ENCODE peak calls at places on chromosomes 4 and X, in six cellular contexts. T is tibial nerve, P is pancreas, J is mesenchymal stem cell, H is NT2/D1, D is mammary epithelial cell. Y is an unnamed sample.

GRCh38 chr4:109998867-109999303 is 86.2 kb downstream of the EGF start:
- DNase-seq in T (peak; percentile 66), P (no peak), J (peak; percentile 73), H (peak; percentile 33), D (peak; percentile 44), Y (peak; percentile 77)

GRCh38 chrX:108396188-108396885 is 41.9 kb downstream of the COL4A6 start:
- DNase-seq in T (no peak), P (no peak), J (peak; percentile 15), H (peak; percentile 25), D (peak; percentile 92), Y (no peak)

GRCh38 chr4:90207887-90208454 is 80.8 kb downstream of the CCSER1 start:
- DNase-seq in T (no peak), P (no peak), J (no peak), H (no peak), D (no peak), Y (no peak)

GRCh38 chr4:7905461-7905915 is 34.2 kb downstream of the AFAP1 start:
- DNase-seq in T (peak; percentile 57), P (no peak), J (peak; percentile 35), H (no peak), D (no peak), Y (no peak)

GRCh38 chrX:143633530-143634372 is 2.1 kb downstream of the SLITRK4 start:
- DNase-seq in T (no peak), P (peak; percentile 17), J (peak; percentile 29), H (no peak), D (no peak), Y (peak; percentile 46)

GRCh38 chr4:7389101-7389701 is 45.5 kb downstream of the PSAPL1 start:
- DNase-seq in T (no peak), P (no peak), J (no peak), H (no peak), D (no peak), Y (no peak)

GRCh38 chrX:18855919-18856644 is 127.8 kb downstream of the PHKA2 start:
- DNase-seq in T (no peak), P (no peak), J (peak; percentile 55), H (no peak), D (peak; percentile 81), Y (no peak)

GRCh38 chr4:40134206-40134917 is 62.5 kb upstream of the RHOH start:
- DNase-seq in T (no peak), P (no peak), J (no peak), H (no peak), D (no peak), Y (no peak)

GRCh38 chr4:1768367-1769034 is 24.6 kb upstream of the FGFR3 start:
- DNase-seq in T (no peak), P (peak; percentile 76), J (no peak), H (no peak), D (no peak), Y (peak; percentile 56)
- H3K4me1 ChIP-seq in T (no peaks in the 10 kb centered on the region), P (peaks cover 2% of the 10 kb centered on the region), J (peaks cover 52% of the 10 kb centered on the region), H (peaks cover 49% of the 10 kb centered on the region), D (peaks cover 14% of the 10 kb centered on the region), Y (peaks cover 66% of the 10 kb centered on the region)

DNA sequence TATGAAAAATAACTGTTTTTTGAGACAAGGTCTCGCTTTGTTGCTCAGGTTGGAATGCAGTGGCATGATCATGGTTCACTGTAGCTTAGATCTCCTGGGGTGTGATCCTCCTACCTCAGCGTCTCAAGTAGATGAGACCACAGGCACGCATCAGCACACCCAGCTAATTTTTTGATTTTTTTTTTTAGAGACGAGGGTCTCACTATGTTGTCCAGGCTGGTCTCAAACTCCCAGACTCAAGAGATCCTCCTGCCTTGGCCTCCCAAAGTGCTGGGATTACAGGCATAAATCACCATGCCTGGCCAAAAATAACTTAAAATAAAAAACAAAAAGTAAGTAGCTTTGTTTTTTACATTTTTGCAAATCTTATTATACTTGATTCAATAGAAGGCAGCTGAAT is 63.3 kb downstream of the NOCT start:
- DNase-seq in T (no peak), P (no peak), J (no peak), H (no peak), D (no peak), Y (no peak)
- H3K4me1 ChIP-seq in T (no peaks in the 10 kb centered on the region), P (peaks cover 39% of the 10 kb centered on the region), J (peaks cover 1% of the 10 kb centered on the region), H (no peaks in the 10 kb centered on the region), D (no peaks in the 10 kb centered on the region), Y (peaks cover 6% of the 10 kb centered on the region)

GRCh38 chrX:120269379-120270035 is 18.9 kb downstream of the ZBTB33 start:
- DNase-seq in T (no peak), P (no peak), J (peak; percentile 25), H (no peak), D (peak; percentile 71), Y (no peak)

GRCh38 chrX:120274958-120275357 is 24.3 kb downstream of the ZBTB33 start:
- DNase-seq in T (no peak), P (no peak), J (no peak), H (peak; percentile 85), D (no peak), Y (peak; percentile 4)

GRCh38 chrX:120270567-120270966 is 20.0 kb downstream of the ZBTB33 start:
- DNase-seq in T (no peak), P (no peak), J (no peak), H (no peak), D (no peak), Y (no peak)

GRCh38 chrX:120274145-120274544 is 23.5 kb downstream of the ZBTB33 start:
- DNase-seq in T (no peak), P (no peak), J (no peak), H (no peak), D (no peak), Y (no peak)

DNA sequence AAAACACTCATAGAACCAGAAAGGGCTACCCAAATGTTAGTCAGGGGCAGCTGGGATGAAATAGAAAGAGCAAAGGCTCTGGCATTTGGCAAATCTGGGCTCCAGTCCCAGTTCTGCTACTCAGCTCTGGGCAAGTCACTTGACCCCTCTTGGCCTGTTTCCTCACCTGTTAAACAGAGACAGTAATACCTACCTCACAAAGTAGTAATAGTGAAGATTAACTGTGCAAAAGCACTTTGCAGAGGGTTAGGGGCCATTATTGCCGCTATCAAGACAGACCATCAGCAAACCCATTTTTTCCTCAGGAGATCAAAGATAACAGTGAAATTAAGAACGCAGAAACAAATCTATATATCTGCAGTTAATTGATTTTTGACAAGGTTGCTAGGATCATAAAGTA is 20.6 kb downstream of the ZBTB33 start:
- DNase-seq in T (no peak), P (no peak), J (no peak), H (no peak), D (no peak), Y (no peak)
- H3K4me1 ChIP-seq in T (no peaks in the 10 kb centered on the region), P (no peaks in the 10 kb centered on the region), J (no peaks in the 10 kb centered on the region), H (peaks cover 2% of the 10 kb centered on the region), D (no peaks in the 10 kb centered on the region), Y (no peaks in the 10 kb centered on the region)

GRCh38 chr4:168859888-168860694 is 150.0 kb downstream of the CBR4 start:
- DNase-seq in T (no peak), P (no peak), J (no peak), H (no peak), D (no peak), Y (peak; percentile 33)
- H3K4me1 ChIP-seq in T (no peaks in the 10 kb centered on the region), P (no peaks in the 10 kb centered on the region), J (peaks cover 15% of the 10 kb centered on the region), H (no peaks in the 10 kb centered on the region), D (peaks cover 18% of the 10 kb centered on the region), Y (peaks cover 8% of the 10 kb centered on the region)

GRCh38 chrX:119753639-119754257 is 4.6 kb upstream of the SOWAHD start:
- DNase-seq in T (peak; percentile 31), P (no peak), J (peak; percentile 50), H (no peak), D (no peak), Y (peak; percentile 48)

GRCh38 chrX:119757646-119757978 is 776 bp upstream of the SOWAHD start:
- DNase-seq in T (no peak), P (no peak), J (no peak), H (no peak), D (no peak), Y (no peak)

GRCh38 chrX:119757979-119758681 is at the start of gene SOWAHD:
- DNase-seq in T (no peak), P (peak; percentile 37), J (peak; percentile 26), H (no peak), D (peak; percentile 39), Y (peak; percentile 60)

GRCh38 chrX:119756926-119757635 is 1.3 kb upstream of the SOWAHD start:
- DNase-seq in T (no peak), P (no peak), J (no peak), H (no peak), D (no peak), Y (no peak)

GRCh38 chrX:119755981-119756533 is 2.3 kb upstream of the SOWAHD start:
- DNase-seq in T (no peak), P (no peak), J (peak; percentile 80), H (no peak), D (no peak), Y (no peak)
- H3K4me1 ChIP-seq in T (no peaks in the 10 kb centered on the region), P (no peaks in the 10 kb centered on the region), J (peaks cover 13% of the 10 kb centered on the region), H (peaks cover 5% of the 10 kb centered on the region), D (peaks cover 3% of the 10 kb centered on the region), Y (no peaks in the 10 kb centered on the region)

GRCh38 chr4:150126201-150126879 is 48.1 kb downstream of the DCLK2 start:
- DNase-seq in T (peak; percentile 40), P (no peak), J (peak; percentile 83), H (no peak), D (no peak), Y (no peak)
- H3K4me1 ChIP-seq in T (no peaks in the 10 kb centered on the region), P (peaks cover 8% of the 10 kb centered on the region), J (peaks cover 2% of the 10 kb centered on the region), H (no peaks in the 10 kb centered on the region), D (peaks cover 15% of the 10 kb centered on the region), Y (no peaks in the 10 kb centered on the region)

GRCh38 chrX:151982217-151982616 is 7.7 kb upstream of the GABRE start:
- DNase-seq in T (no peak), P (no peak), J (peak; percentile 59), H (no peak), D (peak; percentile 54), Y (no peak)

GRCh38 chrX:151984328-151984727 is 9.9 kb upstream of the GABRE start:
- DNase-seq in T (no peak), P (no peak), J (peak; percentile 66), H (no peak), D (peak; percentile 84), Y (no peak)

GRCh38 chrX:151984891-151985290 is 10.4 kb upstream of the GABRE start:
- DNase-seq in T (no peak), P (no peak), J (no peak), H (no peak), D (no peak), Y (no peak)

GRCh38 chrX:151981129-151981528 is 6.7 kb upstream of the GABRE start:
- DNase-seq in T (no peak), P (no peak), J (peak; percentile 13), H (no peak), D (peak; percentile 79), Y (no peak)

GRCh38 chrX:151983186-151983585 is 8.7 kb upstream of the GABRE start:
- DNase-seq in T (no peak), P (no peak), J (peak; percentile 1), H (no peak), D (peak; percentile 49), Y (no peak)
- H3K4me1 ChIP-seq in T (no peaks in the 10 kb centered on the region), P (no peaks in the 10 kb centered on the region), J (peaks cover 6% of the 10 kb centered on the region), H (no peaks in the 10 kb centered on the region), D (peaks cover 54% of the 10 kb centered on the region), Y (no peaks in the 10 kb centered on the region)

DNA sequence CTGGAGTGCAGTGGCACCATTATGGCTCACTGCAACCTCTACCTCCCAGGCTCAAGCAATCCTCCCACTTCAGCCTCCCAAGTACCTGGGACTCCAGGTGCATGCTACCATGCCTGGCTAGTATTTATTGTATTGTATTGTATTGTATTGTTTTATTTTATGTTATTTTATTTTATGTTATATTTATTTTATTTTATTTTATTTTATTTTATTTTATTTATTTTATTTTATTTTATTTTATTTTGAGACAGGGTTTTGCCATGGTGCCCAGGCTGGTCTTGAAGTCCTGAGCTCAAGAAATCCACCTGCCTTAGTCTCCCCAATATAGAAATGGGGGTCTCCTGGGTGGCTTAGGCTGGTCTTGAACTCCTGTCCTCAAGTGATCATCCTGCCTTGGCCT is 42.6 kb downstream of the ELF2 start:
- DNase-seq in T (no peak), P (no peak), J (no peak), H (no peak), D (no peak), Y (no peak)
- H3K4me1 ChIP-seq in T (no peaks in the 10 kb centered on the region), P (no peaks in the 10 kb centered on the region), J (no peaks in the 10 kb centered on the region), H (no peaks in the 10 kb centered on the region), D (no peaks in the 10 kb centered on the region), Y (no peaks in the 10 kb centered on the region)

Y was measured in neural progenitor cell.